ENCODE peak calls at places on chromosome 17, in four cellular contexts. Y is H1, J is A549, F is HepG2. T is an unnamed sample.

GRCh38 chr17:57187391-57187790 is 68.9 kb upstream of the MSI2 start:
- DNase-seq in F (no peak), J (no peak), Y (no peak), T (no peak)

GRCh38 chr17:8890671-8891070 is 23.2 kb upstream of the PIK3R6 start:
- DNase-seq in F (no peak), J (no peak), Y (no peak), T (no peak)

GRCh38 chr17:42337442-42337841 is 49.1 kb downstream of the STAT5A start:
- DNase-seq in J (no peak), F (no peak), Y (no peak), T (no peak)

GRCh38 chr17:47732399-47733046 is 513 bp upstream of the TBX21 start:
- DNase-seq in J (no peak), F (no peak), Y (no peak), T (no peak)

GRCh38 chr17:57432507-57433277 is 176.4 kb downstream of the MSI2 start:
- DNase-seq in Y (no peak), J (no peak), F (no peak), T (no peak)

GRCh38 chr17:38663125-38663751 is 11.5 kb downstream of the EPOP start:
- DNase-seq in Y (peak; percentile 83), J (peak; percentile 94), F (peak; percentile 90), T (peak; percentile 78)

GRCh38 chr17:7857724-7858486 is at the start of gene CYB5D1:
- DNase-seq in F (peak; percentile 90), J (peak; percentile 75), Y (no peak), T (peak; percentile 91)

GRCh38 chr17:68389041-68389440 is 68.3 kb downstream of the WIPI1 start:
- DNase-seq in F (no peak), Y (no peak), J (no peak), T (no peak)

GRCh38 chr17:21302711-21303425 is 18.4 kb downstream of the MAP2K3 start:
- DNase-seq in F (no peak), J (no peak), Y (no peak), T (no peak)

GRCh38 chr17:45230787-45231480 is 9.2 kb downstream of the FMNL1 start:
- DNase-seq in F (no peak), J (no peak), Y (no peak), T (no peak)

GRCh38 chr17:60230358-60230757 is 80.6 kb downstream of the CA4 start:
- DNase-seq in J (no peak), F (no peak), Y (no peak), T (no peak)

GRCh38 chr17:60231691-60232090 is 81.9 kb downstream of the CA4 start:
- DNase-seq in Y (no peak), J (no peak), F (no peak), T (peak; percentile 12)

GRCh38 chr17:60224064-60224463 is 74.3 kb downstream of the CA4 start:
- DNase-seq in Y (no peak), F (no peak), J (no peak), T (no peak)

GRCh38 chr17:60231234-60231633 is 81.5 kb downstream of the CA4 start:
- DNase-seq in J (peak; percentile 41), Y (no peak), F (peak; percentile 18), T (peak; percentile 22)

GRCh38 chr17:60229189-60229802 is 79.5 kb downstream of the CA4 start:
- DNase-seq in J (no peak), Y (no peak), F (no peak), T (no peak)
- TF ChIP-seq RNF2 in J (no peak), Y (no peak), F (no peak), T (no peak)

DNA sequence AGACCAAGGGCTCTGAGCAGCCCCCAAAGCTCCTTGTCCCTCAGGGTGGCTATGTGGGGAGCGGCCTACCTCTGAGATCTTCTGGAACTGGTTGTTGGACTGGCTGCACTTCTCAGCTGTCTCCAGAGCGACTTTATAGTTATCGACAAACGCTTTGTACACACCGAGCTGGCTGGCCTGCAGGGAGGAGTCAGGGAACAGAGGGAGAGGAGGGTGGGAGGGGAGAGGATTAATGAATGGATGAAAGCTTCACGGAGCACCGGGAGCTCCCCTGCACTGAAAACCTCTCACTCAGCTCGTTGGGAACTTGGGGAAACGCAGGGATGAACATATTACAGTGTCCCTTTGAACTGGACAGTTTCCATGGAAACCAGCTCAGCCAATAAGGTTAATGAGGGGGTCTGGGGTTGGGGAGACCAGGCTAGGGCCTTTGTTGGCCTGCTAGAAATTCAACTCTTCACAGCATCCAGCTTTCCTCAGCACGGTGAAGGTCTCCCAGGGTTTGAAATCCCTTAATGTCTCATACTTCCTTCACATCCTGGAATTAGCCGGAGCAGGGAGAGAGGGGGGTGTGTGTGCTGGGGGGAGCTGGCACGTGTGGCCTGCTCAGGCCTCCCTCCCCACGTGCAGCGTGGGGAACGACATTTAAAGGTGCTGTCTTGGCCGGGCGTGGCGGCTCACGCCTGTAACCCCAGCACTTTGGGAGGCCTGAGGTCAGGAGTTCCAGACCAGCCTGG is 86.7 kb downstream of the TIMM22 start:
- DNase-seq in Y (no peak), J (no peak), F (no peak), T (no peak)
- TF ChIP-seq RNF2 in Y (no peak), J (no peak), F (no peak), T (no peak)

GRCh38 chr17:35238817-35239216 is 4.1 kb upstream of the SLFN5 start:
- DNase-seq in F (no peak), J (peak; percentile 24), Y (no peak), T (no peak)
- TF ChIP-seq RNF2 in F (no peak), J (no peak), Y (no peak), T (no peak)

GRCh38 chr17:75494326-75494877 is 20.9 kb downstream of the CASKIN2 start:
- DNase-seq in Y (no peak), F (no peak), J (no peak), T (no peak)

GRCh38 chr17:75496005-75496404 is 19.3 kb downstream of the CASKIN2 start:
- DNase-seq in Y (no peak), J (no peak), F (no peak), T (no peak)

GRCh38 chr17:75492555-75493168 is 22.7 kb downstream of the CASKIN2 start:
- DNase-seq in Y (no peak), F (no peak), J (no peak), T (no peak)

GRCh38 chr17:75491680-75492079 is 23.7 kb downstream of the CASKIN2 start:
- DNase-seq in Y (no peak), F (no peak), J (no peak), T (no peak)

GRCh38 chr17:75493476-75494129 is 21.7 kb downstream of the CASKIN2 start:
- DNase-seq in F (no peak), Y (no peak), J (no peak), T (no peak)
- TF ChIP-seq RNF2 in F (no peak), Y (no peak), J (no peak), T (no peak)

DNA sequence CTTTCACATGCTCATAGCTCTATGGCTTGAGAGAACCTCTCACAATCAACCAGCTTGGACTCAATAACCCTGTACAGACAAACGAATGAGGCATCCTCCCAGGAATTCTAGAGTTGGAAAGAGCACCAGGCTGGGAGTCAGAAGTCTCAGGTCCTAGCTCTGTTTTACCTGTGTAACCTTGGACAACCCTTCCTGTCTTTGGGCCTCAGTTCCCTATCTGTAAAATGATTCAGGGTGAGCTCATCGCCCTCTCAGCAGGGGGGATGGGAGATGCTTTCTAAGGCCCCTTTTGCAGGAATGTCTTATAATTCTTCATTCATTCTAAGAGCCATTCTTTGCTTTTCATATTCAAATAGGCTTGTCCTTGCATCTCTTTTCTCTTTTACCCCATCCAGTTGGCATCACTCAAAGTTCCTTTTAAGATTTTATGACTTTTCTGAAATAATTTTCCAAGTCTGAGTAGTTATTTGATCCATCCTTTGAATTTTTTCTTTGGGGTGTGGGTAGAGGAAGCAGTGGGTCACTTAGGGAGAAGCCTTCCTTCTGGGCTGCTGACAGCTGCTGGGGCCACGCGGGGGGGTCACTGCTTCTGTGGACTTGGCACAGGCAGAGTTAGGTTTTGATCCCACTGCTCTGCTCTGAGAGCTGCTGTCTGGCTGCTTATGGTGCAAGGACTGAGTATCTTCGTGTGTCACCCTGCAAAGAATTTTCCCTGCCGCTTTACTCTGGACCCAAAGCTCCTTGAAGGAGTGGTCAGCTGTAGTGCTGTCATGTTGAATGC is 102.7 kb downstream of the UTP18 start:
- DNase-seq in J (no peak), Y (peak; percentile 51), F (no peak), T (no peak)
- TF ChIP-seq RNF2 in J (no peak), Y (no peak), F (no peak), T (no peak)

T was measured in K562.